ENCODE peak calls at places on chromosomes 2 and 18, in five cellular contexts. J, Z, P, D and Y are unnamed samples.

GRCh38 chr2:38750011-38750792 is 959 bp downstream of the SRSF7 start:
- DNase-seq in Z (no peak), P (peak; percentile 50), D (no peak), J (no peak), Y (peak; percentile 9)

GRCh38 chr18:5430131-5430530 is 113.7 kb downstream of the EPB41L3 start:
- DNase-seq in D (no peak), J (no peak), P (no peak), Z (no peak), Y (no peak)

GRCh38 chr2:206127656-206128055 is 31.6 kb downstream of the NDUFS1 start:
- DNase-seq in J (no peak), D (no peak), P (peak; percentile 22), Z (no peak), Y (no peak)

GRCh38 chr18:75209952-75210261 is 690 bp upstream of the TSHZ1 start:
- DNase-seq in J (no peak), Z (no peak), P (peak; percentile 45), D (no peak), Y (no peak)

GRCh38 chr2:171515672-171516298 is 6.5 kb upstream of the CYBRD1 start:
- DNase-seq in J (no peak), P (peak; percentile 8), D (no peak), Z (peak; percentile 25), Y (no peak)

GRCh38 chr2:23418490-23418911 is 33.5 kb downstream of the KLHL29 start:
- DNase-seq in P (peak; percentile 67), D (no peak), Z (peak; percentile 94), J (no peak), Y (no peak)

GRCh38 chr2:30164131-30164925 is 17.5 kb downstream of the YPEL5 start:
- DNase-seq in Z (no peak), J (no peak), D (no peak), P (peak; percentile 88), Y (no peak)

GRCh38 chr2:190367091-190367490 is 23.7 kb downstream of the INPP1 start:
- DNase-seq in P (no peak), Z (no peak), J (no peak), D (no peak), Y (no peak)

GRCh38 chr18:6336239-6336638 is 78.5 kb downstream of the L3MBTL4 start:
- DNase-seq in J (no peak), P (no peak), Z (no peak), D (no peak), Y (no peak)

GRCh38 chr18:35045121-35045520 is 3.9 kb downstream of the MAPRE2 start:
- DNase-seq in P (no peak), Z (peak; percentile 77), D (no peak), J (no peak), Y (no peak)

GRCh38 chr2:46610014-46610413 is 130.6 kb downstream of the TMEM247 start:
- DNase-seq in Z (no peak), J (no peak), P (no peak), D (no peak), Y (no peak)

GRCh38 chr2:168841445-168841844 is 39.0 kb downstream of the NOSTRIN start:
- DNase-seq in P (no peak), Z (no peak), D (no peak), J (no peak), Y (no peak)

GRCh38 chr2:238938460-238939055 is 90.7 kb downstream of the TWIST2 start:
- DNase-seq in D (no peak), P (no peak), J (peak; percentile 17), Z (peak; percentile 75), Y (no peak)

GRCh38 chr2:101790856-101791255 is 93.3 kb downstream of the MAP4K4 start:
- DNase-seq in D (no peak), J (no peak), P (no peak), Z (no peak), Y (no peak)

GRCh38 chr2:25086070-25086560 is 44.2 kb downstream of the EFR3B start:
- DNase-seq in Z (no peak), J (no peak), P (no peak), D (no peak), Y (no peak)

GRCh38 chr2:175167076-175167791 is 769 bp downstream of the ATF2 start:
- DNase-seq in J (peak; percentile 41), D (no peak), Z (peak; percentile 65), P (peak; percentile 47), Y (no peak)

GRCh38 chr2:178943745-178944144 is 106.2 kb downstream of the CCDC141 start:
- DNase-seq in P (no peak), D (no peak), Z (no peak), J (no peak), Y (no peak)

GRCh38 chr2:9846554-9846953 is 3.3 kb downstream of the TAF1B start:
- DNase-seq in P (peak; percentile 72), D (no peak), Z (no peak), J (no peak), Y (no peak)

GRCh38 chr18:31417850-31418249 is 29.7 kb upstream of the DSG3 start:
- DNase-seq in J (no peak), D (no peak), Z (no peak), P (no peak), Y (no peak)

GRCh38 chr2:18119883-18120282 is 241.4 kb downstream of the KCNS3 start:
- DNase-seq in P (no peak), D (no peak), Z (peak; percentile 70), J (no peak), Y (no peak)

GRCh38 chr2:225326969-225327368 is 72.5 kb upstream of the NYAP2 start:
- DNase-seq in J (peak; percentile 28), Z (peak; percentile 37), D (no peak), P (no peak), Y (no peak)

GRCh38 chr2:168009900-168010299 is 237.5 kb downstream of the STK39 start:
- DNase-seq in P (no peak), J (no peak), D (no peak), Z (no peak), Y (no peak)

GRCh38 chr2:48018480-48018879 is 112.2 kb upstream of the FBXO11 start:
- DNase-seq in J (no peak), P (no peak), Z (no peak), D (no peak), Y (no peak)

GRCh38 chr2:173150087-173150486 is 74.4 kb downstream of the MAP3K20 start:
- DNase-seq in P (no peak), D (no peak), Z (peak; percentile 86), J (no peak), Y (no peak)

GRCh38 chr18:48138211-48138610 is 207.8 kb upstream of the SMAD2 start:
- DNase-seq in J (no peak), P (no peak), Z (no peak), D (no peak), Y (no peak)

GRCh38 chr2:35871672-35872071 is 483.9 kb upstream of the CRIM1 start:
- DNase-seq in D (no peak), Z (no peak), J (no peak), P (peak; percentile 68), Y (no peak)

GRCh38 chr2:25276569-25277465 is 64.9 kb downstream of the DNMT3A start:
- DNase-seq in D (no peak), P (no peak), J (peak; percentile 82), Z (no peak), Y (no peak)

GRCh38 chr2:212956665-212957064 is 194.7 kb downstream of the IKZF2 start:
- DNase-seq in Z (no peak), J (no peak), D (no peak), P (peak; percentile 91), Y (no peak)

GRCh38 chr2:25664531-25665307 is 8.7 kb downstream of the DTNB start:
- DNase-seq in Z (peak; percentile 70), P (peak; percentile 90), D (peak; percentile 43), J (peak; percentile 76), Y (peak; percentile 60)

GRCh38 chr2:70904371-70905216 is 31.1 kb upstream of the ATP6V1B1 start:
- DNase-seq in D (no peak), Z (no peak), P (no peak), J (peak; percentile 69), Y (no peak)

GRCh38 chr2:176001281-176001902 is 675 bp downstream of the LNPK start:
- DNase-seq in P (peak; percentile 62), J (no peak), D (no peak), Z (peak; percentile 71), Y (no peak)

GRCh38 chr18:49933530-49933929 is 120.2 kb upstream of the ACAA2 start:
- DNase-seq in P (no peak), Z (peak; percentile 2), J (no peak), D (no peak), Y (no peak)
- H3K27ac ChIP-seq in P (no peak overlapping the region), Z (no peak overlapping the region), J (no peak overlapping the region), D (no peak overlapping the region), Y (no peak overlapping the region)

GRCh38 chr18:13872373-13872772 is 43.0 kb downstream of the MC2R start:
- DNase-seq in J (no peak), D (no peak), Z (no peak), P (no peak), Y (no peak)
- H2BK12ac ChIP-seq in J (no peak overlapping the region), D (no peak overlapping the region), Z (no peak overlapping the region), P (no peak overlapping the region), Y (no peak overlapping the region)

GRCh38 chr18:24663026-24663425 is 202.6 kb downstream of the HRH4 start:
- DNase-seq in P (no peak), J (no peak), D (no peak), Z (no peak), Y (no peak)
- H2AFZ ChIP-seq in P (no peak overlapping the region), J (no peak overlapping the region), D (peak overlapping the region; percentile 82), Z (no peak overlapping the region), Y (no peak overlapping the region)

GRCh38 chr2:88080545-88080944 is 12.9 kb downstream of the SMYD1 start:
- DNase-seq in J (no peak), D (no peak), Z (no peak), P (peak; percentile 62), Y (no peak)

GRCh38 chr2:88081924-88082609 is 14.4 kb downstream of the SMYD1 start:
- DNase-seq in Z (no peak), P (no peak), J (no peak), D (no peak), Y (no peak)

GRCh38 chr2:88085099-88085498 is 17.5 kb downstream of the SMYD1 start:
- DNase-seq in D (no peak), J (no peak), Z (no peak), P (no peak), Y (no peak)

GRCh38 chr2:88085602-88086001 is 18.0 kb downstream of the SMYD1 start:
- DNase-seq in J (no peak), P (no peak), D (no peak), Z (no peak), Y (no peak)

DNA sequence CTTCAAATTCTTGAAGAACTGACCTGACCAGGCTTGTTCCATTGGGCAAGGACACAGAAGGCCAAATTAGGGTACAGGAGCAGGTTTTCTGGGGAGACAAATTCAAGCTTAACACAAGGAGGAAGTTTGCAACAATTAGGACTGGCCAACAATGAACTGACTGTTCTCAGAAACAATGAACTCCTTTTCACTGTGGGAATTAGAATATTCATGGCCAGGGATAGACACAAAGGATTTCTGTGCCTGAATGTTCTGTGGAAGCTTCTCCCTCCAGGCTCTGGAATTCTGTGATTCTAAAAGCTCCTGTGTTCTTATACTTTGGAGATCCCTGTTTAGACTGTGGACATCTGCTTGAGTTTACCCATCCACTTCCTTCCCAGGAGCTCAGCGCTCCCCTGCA is 15.2 kb downstream of the SMYD1 start:
- DNase-seq in J (no peak), P (no peak), Z (no peak), D (no peak), Y (no peak)
- H3K27ac ChIP-seq in J (no peak overlapping the region), P (no peak overlapping the region), Z (no peak overlapping the region), D (no peak overlapping the region), Y (no peak overlapping the region)

GRCh38 chr18:51617167-51617566 is 419.7 kb upstream of the MEX3C start:
- DNase-seq in P (peak; percentile 4), D (no peak), Z (no peak), J (no peak), Y (no peak)
- H2BK12ac ChIP-seq in P (no peak overlapping the region), D (no peak overlapping the region), Z (no peak overlapping the region), J (no peak overlapping the region), Y (no peak overlapping the region)

GRCh38 chr2:215749092-215749957 is 264.0 kb downstream of the MREG start:
- DNase-seq in J (no peak), D (no peak), Z (peak; percentile 97), P (peak; percentile 94), Y (no peak)
- H2AFZ ChIP-seq in J (no peak overlapping the region), D (no peak overlapping the region), Z (peak overlapping the region; percentile 54), P (no peak overlapping the region), Y (no peak overlapping the region)